ENCODE peak calls at places on chromosomes 16 and 17, in eight cellular contexts. A is hepatocyte; Q is CD4-positive, CD25-positive, alpha-beta regulatory T cell; X is HAP-1; O is tibial artery; W is A549; I is retinal pigment epithelial cell; N is CD8-positive, alpha-beta memory T cell. R is an unnamed sample.

GRCh38 chr17:69452664-69453260 is 38.3 kb downstream of the MAP2K6 start:
- DNase-seq in A (no peak), Q (no peak), X (no peak), O (no peak), W (no peak), I (no peak), N (no peak), R (no peak)

GRCh38 chr16:48970216-48970615 is 311.4 kb downstream of the CBLN1 start:
- DNase-seq in A (no peak), Q (no peak), X (no peak), O (no peak), W (no peak), I (no peak), N (no peak), R (no peak)

GRCh38 chr17:28087743-28088142 is 45.3 kb downstream of the NLK start:
- DNase-seq in A (no peak), Q (no peak), X (no peak), O (no peak), W (no peak), I (no peak), N (no peak), R (no peak)

GRCh38 chr16:56226840-56227525 is 35.7 kb downstream of the GNAO1 start:
- DNase-seq in A (no peak), Q (no peak), X (no peak), O (no peak), W (no peak), I (no peak), N (no peak), R (no peak)

GRCh38 chr17:44999433-44999832 is 31.3 kb upstream of the C1QL1 start:
- DNase-seq in A (no peak), Q (no peak), X (no peak), O (no peak), W (no peak), I (no peak), N (no peak), R (no peak)

GRCh38 chr16:66580605-66581209 is 1.4 kb downstream of the CMTM2 start:
- DNase-seq in A (no peak), Q (no peak), X (peak; percentile 25), O (no peak), W (no peak), I (peak; percentile 77), N (no peak), R (peak; percentile 70)

GRCh38 chr17:7997186-7997585 is 5.2 kb upstream of the GUCY2D start:
- DNase-seq in A (peak; percentile 64), Q (peak; percentile 28), X (peak; percentile 74), O (no peak), W (peak; percentile 67), I (no peak), N (no peak), R (peak; percentile 53)

GRCh38 chr16:53692146-53692545 is 11.5 kb downstream of the RPGRIP1L start:
- DNase-seq in A (peak; percentile 24), Q (no peak), X (peak; percentile 33), O (no peak), W (peak; percentile 67), I (no peak), N (no peak), R (no peak)

GRCh38 chr17:3040882-3041281 is 22.5 kb downstream of the OR1D5 start:
- DNase-seq in A (no peak), Q (no peak), X (no peak), O (no peak), W (no peak), I (no peak), N (no peak), R (no peak)

GRCh38 chr17:15265131-15265530 is at the start of gene PMP22:
- DNase-seq in A (no peak), Q (no peak), X (no peak), O (no peak), W (no peak), I (no peak), N (no peak), R (no peak)

GRCh38 chr16:81758376-81758775 is 20.7 kb upstream of the PLCG2 start:
- DNase-seq in A (no peak), Q (no peak), X (no peak), O (no peak), W (peak; percentile 85), I (no peak), N (no peak), R (peak; percentile 22)

GRCh38 chr17:50347894-50348291 is 2.0 kb downstream of the XYLT2 start:
- DNase-seq in A (no peak), Q (no peak), X (no peak), O (no peak), W (no peak), I (no peak), N (no peak), R (no peak)

GRCh38 chr17:63477471-63478440 is 895 bp downstream of the ACE start:
- DNase-seq in A (peak; percentile 41), Q (no peak), X (no peak), O (no peak), W (no peak), I (no peak), N (no peak), R (no peak)
- H3K4me3 ChIP-seq in A (no peak overlapping the region), Q (no peak overlapping the region), X (peak overlapping the region; percentile 32), O (peak overlapping the region; percentile 53), W (peak overlapping the region; percentile 63), I (peak overlapping the region; percentile 12), N (no peak overlapping the region), R (peak overlapping the region; percentile 53)

GRCh38 chr16:46897471-46897870 is 13.3 kb downstream of the GPT2 start:
- DNase-seq in A (no peak), Q (no peak), X (no peak), O (no peak), W (no peak), I (no peak), N (no peak), R (no peak)

GRCh38 chr16:46896314-46896968 is 12.3 kb downstream of the GPT2 start:
- DNase-seq in A (no peak), Q (no peak), X (no peak), O (no peak), W (no peak), I (no peak), N (no peak), R (peak; percentile 29)

GRCh38 chr16:46891910-46892309 is 7.7 kb downstream of the GPT2 start:
- DNase-seq in A (no peak), Q (no peak), X (no peak), O (no peak), W (no peak), I (no peak), N (no peak), R (no peak)

GRCh38 chr16:46895399-46896313 is 11.5 kb downstream of the GPT2 start:
- DNase-seq in A (no peak), Q (no peak), X (no peak), O (no peak), W (no peak), I (no peak), N (no peak), R (no peak)

DNA sequence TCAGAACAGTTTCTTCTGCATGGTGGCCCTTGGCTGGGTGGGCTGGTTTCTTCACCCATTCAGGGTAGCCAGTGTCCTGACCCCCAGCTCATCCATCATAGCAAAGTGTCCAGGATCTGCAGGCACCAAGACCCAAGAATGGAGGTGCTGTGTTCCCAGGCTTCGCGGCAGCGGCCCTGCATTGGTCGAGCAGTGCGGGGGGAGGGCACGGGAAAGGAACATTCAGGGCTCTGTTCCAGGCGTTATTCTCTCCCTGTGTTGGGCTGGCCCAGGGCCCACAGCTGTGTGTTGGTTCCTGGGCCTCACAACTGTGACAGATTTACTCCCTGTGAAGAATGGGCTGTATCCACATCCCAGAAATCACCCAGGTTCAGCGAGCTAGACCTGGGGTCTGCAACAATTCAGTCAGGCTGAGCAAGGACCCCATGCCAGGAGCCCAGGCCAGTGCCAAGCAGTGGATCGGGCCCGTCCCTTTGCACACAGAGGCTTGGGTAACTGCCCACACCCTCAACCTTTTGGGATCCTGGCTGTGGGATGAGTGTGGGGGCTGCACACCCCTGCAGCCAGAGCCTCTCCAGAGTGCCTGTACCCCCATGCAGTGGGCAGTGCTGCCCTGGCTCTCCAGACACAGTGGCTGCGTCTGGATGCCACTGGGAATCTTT is 10.0 kb downstream of the GPT2 start:
- DNase-seq in A (peak; percentile 24), Q (no peak), X (no peak), O (no peak), W (no peak), I (no peak), N (no peak), R (no peak)
- H3K4me3 ChIP-seq in A (no peak overlapping the region), Q (no peak overlapping the region), X (no peak overlapping the region), O (no peak overlapping the region), W (no peak overlapping the region), I (no peak overlapping the region), N (no peak overlapping the region), R (no peak overlapping the region)

GRCh38 chr17:39872700-39873099 is 4.7 kb downstream of the ZPBP2 start:
- DNase-seq in A (no peak), Q (peak; percentile 30), X (no peak), O (no peak), W (no peak), I (no peak), N (no peak), R (peak; percentile 16)

GRCh38 chr17:39867891-39868553 is at the start of gene ZPBP2:
- DNase-seq in A (no peak), Q (peak; percentile 52), X (no peak), O (no peak), W (no peak), I (no peak), N (peak; percentile 51), R (no peak)

GRCh38 chr17:39867084-39867890 is 715 bp upstream of the ZPBP2 start:
- DNase-seq in A (no peak), Q (peak; percentile 57), X (no peak), O (no peak), W (no peak), I (no peak), N (peak; percentile 6), R (no peak)

GRCh38 chr17:39868554-39868942 is 546 bp downstream of the ZPBP2 start:
- DNase-seq in A (no peak), Q (no peak), X (no peak), O (no peak), W (no peak), I (no peak), N (no peak), R (no peak)

GRCh38 chr17:39870776-39871175 is 2.8 kb downstream of the ZPBP2 start:
- DNase-seq in A (no peak), Q (no peak), X (no peak), O (no peak), W (no peak), I (no peak), N (no peak), R (no peak)
- H3K4me3 ChIP-seq in A (no peak overlapping the region), Q (no peak overlapping the region), X (no peak overlapping the region), O (no peak overlapping the region), W (no peak overlapping the region), I (no peak overlapping the region), N (no peak overlapping the region), R (no peak overlapping the region)

DNA sequence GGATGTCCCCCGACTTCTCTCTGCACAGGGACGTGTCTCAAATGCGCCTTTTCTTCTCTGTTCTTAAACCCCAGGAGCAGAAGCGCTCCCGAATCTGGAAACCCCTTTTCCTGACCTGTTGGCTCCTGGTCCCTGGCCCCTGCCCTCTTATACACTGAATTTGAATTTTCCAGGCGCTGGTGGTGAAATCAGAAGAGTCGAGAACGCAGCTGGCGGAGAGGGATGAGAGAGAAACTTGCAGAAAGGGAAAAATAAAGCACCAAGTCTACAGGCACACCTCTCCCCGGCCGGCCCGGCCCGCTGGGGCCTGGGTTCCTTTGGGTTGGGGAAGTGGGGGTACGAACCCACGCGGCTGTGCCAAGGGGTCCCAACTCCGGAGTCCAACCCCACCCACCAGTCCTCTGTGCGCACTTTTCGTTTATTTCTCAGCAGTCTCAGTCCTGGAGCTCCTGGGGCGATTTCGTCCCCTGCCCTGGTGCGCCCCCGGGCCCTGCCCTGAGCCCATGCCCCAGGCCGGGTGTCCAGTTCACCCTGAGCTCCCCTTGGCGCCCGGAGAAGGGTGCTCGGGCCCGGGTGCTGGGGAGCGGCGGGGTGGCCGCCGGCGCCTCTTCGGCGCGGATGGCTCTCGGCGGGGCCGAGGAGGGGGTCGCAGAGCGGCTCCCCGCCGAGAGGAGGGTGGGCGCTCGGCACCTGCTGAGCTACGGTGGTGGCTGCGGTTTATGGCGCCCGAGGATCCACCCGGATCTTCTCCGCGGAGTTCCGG is 15.5 kb upstream of the CBX8 start:
- DNase-seq in A (no peak), Q (no peak), X (no peak), O (no peak), W (no peak), I (no peak), N (no peak), R (no peak)
- H3K4me3 ChIP-seq in A (no peak overlapping the region), Q (no peak overlapping the region), X (no peak overlapping the region), O (no peak overlapping the region), W (peak overlapping the region; percentile 77), I (peak overlapping the region; percentile 37), N (no peak overlapping the region), R (peak overlapping the region; percentile 43)